ENCODE peak calls at places on chromosomes 1 and 21, in seven cellular contexts. G is RKO; L is epithelial cell of esophagus; Q is stimulated activated CD4-positive, alpha-beta T cell treated with anti-CD3 and anti-CD28 coated beads, Interleukin-15, amount 100 ng/mL, for 24 hours; Z is HTR-8/SVneo; V is AG09319; A is foreskin fibroblast. U is an unnamed sample.

GRCh38 chr1:228802386-228803221 is 67.3 kb downstream of the RHOU start:
- DNase-seq in G (no peak), L (no peak), Q (no peak), Z (no peak), V (peak; percentile 23), A (peak; percentile 45), U (no peak)

GRCh38 chr1:84842748-84843231 is 50.2 kb downstream of the LPAR3 start:
- DNase-seq in G (no peak), L (peak; percentile 95), Q (no peak), Z (no peak), V (no peak), A (no peak), U (no peak)

GRCh38 chr21:36499578-36500471 is 19.9 kb upstream of the CLDN14 start:
- DNase-seq in G (no peak), L (peak; percentile 82), Q (no peak), Z (no peak), V (no peak), A (no peak), U (peak; percentile 76)

GRCh38 chr1:232393010-232393833 is 236.7 kb downstream of the SIPA1L2 start:
- DNase-seq in G (no peak), L (no peak), Q (no peak), Z (peak; percentile 26), V (no peak), A (no peak), U (no peak)

GRCh38 chr1:2257245-2257627 is 29.1 kb downstream of the SKI start:
- DNase-seq in G (no peak), L (no peak), Q (no peak), Z (no peak), V (no peak), A (no peak), U (no peak)

GRCh38 chr1:93552751-93553455 is 105.0 kb downstream of the FNBP1L start:
- DNase-seq in G (no peak), L (peak; percentile 71), Q (no peak), Z (no peak), V (no peak), A (peak; percentile 58), U (no peak)

GRCh38 chr1:92343061-92343460 is 44.2 kb downstream of the RPAP2 start:
- DNase-seq in G (no peak), L (no peak), Q (no peak), Z (no peak), V (no peak), A (peak; percentile 8), U (no peak)

GRCh38 chr1:204714861-204715511 is 29.4 kb upstream of the LRRN2 start:
- DNase-seq in G (no peak), L (peak; percentile 29), Q (no peak), Z (no peak), V (no peak), A (no peak), U (peak; percentile 20)

GRCh38 chr1:91813813-91814212 is 72.1 kb downstream of the TGFBR3 start:
- DNase-seq in G (no peak), L (no peak), Q (no peak), Z (no peak), V (no peak), A (no peak), U (no peak)

GRCh38 chr1:151061012-151061401 is 810 bp downstream of the MLLT11 start:
- DNase-seq in G (no peak), L (no peak), Q (no peak), Z (no peak), V (no peak), A (no peak), U (peak; percentile 76)

GRCh38 chr1:11531314-11531870 is 52.4 kb downstream of the DISP3 start:
- DNase-seq in G (no peak), L (peak; percentile 83), Q (no peak), Z (no peak), V (no peak), A (no peak), U (no peak)

GRCh38 chr1:198088360-198089071 is 68.3 kb upstream of the NEK7 start:
- DNase-seq in G (peak; percentile 49), L (peak; percentile 50), Q (no peak), Z (peak; percentile 54), V (peak; percentile 32), A (peak; percentile 70), U (peak; percentile 19)

GRCh38 chr1:68570859-68571258 is 74.0 kb upstream of the DEPDC1 start:
- DNase-seq in G (no peak), L (no peak), Q (no peak), Z (no peak), V (no peak), A (peak; percentile 5), U (no peak)

GRCh38 chr1:63063367-63063766 is 259.0 kb upstream of the FOXD3 start:
- DNase-seq in G (no peak), L (no peak), Q (no peak), Z (no peak), V (no peak), A (no peak), U (no peak)

GRCh38 chr1:17212487-17213121 is 7.7 kb downstream of the PADI1 start:
- DNase-seq in G (no peak), L (peak; percentile 71), Q (peak; percentile 68), Z (peak; percentile 82), V (peak; percentile 29), A (peak; percentile 85), U (peak; percentile 15)

GRCh38 chr1:212344905-212345304 is 59.7 kb downstream of the PPP2R5A start:
- DNase-seq in G (no peak), L (no peak), Q (no peak), Z (no peak), V (no peak), A (no peak), U (no peak)

GRCh38 chr1:905071-905749 is 18.5 kb upstream of the SAMD11 start:
- DNase-seq in G (no peak), L (no peak), Q (peak; percentile 41), Z (no peak), V (no peak), A (peak; percentile 54), U (peak; percentile 39)

GRCh38 chr21:45555557-45556301 is 13.5 kb upstream of the SLC19A1 start:
- DNase-seq in G (no peak), L (peak; percentile 79), Q (peak; percentile 74), Z (peak; percentile 96), V (peak; percentile 49), A (peak; percentile 93), U (peak; percentile 57)

GRCh38 chr1:7845761-7846160 is 7.1 kb downstream of the UTS2 start:
- DNase-seq in G (no peak), L (no peak), Q (no peak), Z (no peak), V (no peak), A (no peak), U (no peak)

GRCh38 chr1:27111771-27112573 is 43.0 kb downstream of the SLC9A1 start:
- DNase-seq in G (peak; percentile 95), L (peak; percentile 100), Q (peak; percentile 83), Z (peak; percentile 90), V (peak; percentile 98), A (peak; percentile 100), U (peak; percentile 61)

GRCh38 chr1:54547601-54548388 is at the start of gene ACOT11:
- DNase-seq in G (no peak), L (no peak), Q (no peak), Z (peak; percentile 32), V (peak; percentile 46), A (peak; percentile 88), U (peak; percentile 46)

GRCh38 chr1:47438321-47439150 is 692 bp downstream of the FOXD2 start:
- DNase-seq in G (no peak), L (no peak), Q (peak; percentile 40), Z (no peak), V (no peak), A (peak; percentile 38), U (no peak)

GRCh38 chr1:160855181-160855981 is 7.3 kb downstream of the CD244 start:
- DNase-seq in G (no peak), L (no peak), Q (no peak), Z (no peak), V (no peak), A (no peak), U (no peak)

GRCh38 chr21:32921632-32922230 is 104.0 kb upstream of the OLIG2 start:
- DNase-seq in G (no peak), L (peak; percentile 11), Q (peak; percentile 63), Z (no peak), V (no peak), A (peak; percentile 40), U (no peak)

GRCh38 chr1:10601342-10602060 is 126.8 kb downstream of the PEX14 start:
- DNase-seq in G (no peak), L (no peak), Q (no peak), Z (no peak), V (no peak), A (no peak), U (no peak)

GRCh38 chr1:56808385-56808784 is 10.8 kb downstream of the FYB2 start:
- DNase-seq in G (no peak), L (no peak), Q (no peak), Z (no peak), V (no peak), A (no peak), U (no peak)

GRCh38 chr1:214404571-214405213 is 123.7 kb downstream of the SMYD2 start:
- DNase-seq in G (no peak), L (peak; percentile 90), Q (no peak), Z (peak; percentile 37), V (no peak), A (peak; percentile 41), U (no peak)

GRCh38 chr1:225612265-225612664 is 40.7 kb downstream of the ENAH start:
- DNase-seq in G (no peak), L (no peak), Q (no peak), Z (no peak), V (no peak), A (peak; percentile 13), U (no peak)

GRCh38 chr1:17297991-17298390 is 10.0 kb upstream of the PADI4 start:
- DNase-seq in G (no peak), L (peak; percentile 92), Q (no peak), Z (no peak), V (no peak), A (no peak), U (no peak)

GRCh38 chr1:184836934-184837698 is 82.5 kb upstream of the EDEM3 start:
- DNase-seq in G (no peak), L (no peak), Q (no peak), Z (no peak), V (no peak), A (no peak), U (no peak)

GRCh38 chr1:176831150-176831549 is 333.4 kb downstream of the ASTN1 start:
- DNase-seq in G (no peak), L (no peak), Q (no peak), Z (no peak), V (no peak), A (no peak), U (no peak)

U was measured in NCI-H2081.